ENCODE peak calls at places on chromosomes 4 and X, in ten cellular contexts. O is C1 segment of cervical spinal cord; B is M059J; C is RPMI7951; R is stimulated activated CD4-positive, alpha-beta T cell treated with anti-CD3 and anti-CD28 coated beads, Interleukin-1b, Interleukin-23, amount 100 ng/mL, for 4 hours; S is tibial artery; K is central memory CD4-positive, alpha-beta T cell; N is left ventricle myocardium superior; Z is activated CD8-positive, alpha-beta memory T cell treated with anti-CD3 and anti-CD28 coated beads for 1 hour; U is AG08396. D is an unnamed sample.

GRCh38 chrX:39451061-39451460 is 646.7 kb downstream of the BCOR start:
- DNase-seq in B (no peak), O (no peak), K (no peak), U (no peak), C (no peak), S (no peak), Z (no peak), R (no peak), N (no peak), D (no peak)

GRCh38 chrX:151396042-151396826 is 772 bp upstream of the VMA21 start:
- DNase-seq in S (peak; percentile 62), B (peak; percentile 74), U (peak; percentile 47), K (no peak), N (peak; percentile 30), O (peak; percentile 65), Z (no peak), R (peak; percentile 13), C (peak; percentile 60), D (peak; percentile 64)

GRCh38 chr4:610411-611261 is 14.7 kb upstream of the PDE6B start:
- DNase-seq in B (peak; percentile 91), O (no peak), C (peak; percentile 84), Z (no peak), N (no peak), K (no peak), R (no peak), S (peak; percentile 49), U (no peak), D (no peak)

GRCh38 chrX:118346258-118347094 is 570 bp downstream of the WDR44 start:
- DNase-seq in N (peak; percentile 57), K (peak; percentile 45), R (peak; percentile 27), C (peak; percentile 15), U (peak; percentile 18), Z (no peak), O (peak; percentile 32), S (peak; percentile 65), B (peak; percentile 60), D (peak; percentile 53)

GRCh38 chrX:102835504-102836146 is 101.4 kb upstream of the RAB40AL start:
- DNase-seq in Z (no peak), B (peak; percentile 35), O (no peak), R (no peak), C (peak; percentile 8), N (no peak), U (no peak), S (no peak), K (no peak), D (peak; percentile 10)

GRCh38 chr4:182823576-182823975 is 93.6 kb downstream of the DCTD start:
- DNase-seq in Z (no peak), C (no peak), O (no peak), B (no peak), R (no peak), U (no peak), N (no peak), K (no peak), S (no peak), D (no peak)

GRCh38 chrX:100931218-100931924 is 2.7 kb upstream of the XKRX start:
- DNase-seq in K (no peak), R (no peak), N (no peak), S (no peak), O (no peak), U (no peak), B (no peak), Z (no peak), C (no peak), D (no peak)

GRCh38 chr4:61380865-61381264 is 180.7 kb downstream of the ADGRL3 start:
- DNase-seq in O (no peak), C (no peak), Z (no peak), K (no peak), S (no peak), R (no peak), U (no peak), B (no peak), N (no peak), D (no peak)

GRCh38 chr4:2647403-2648158 is 108.6 kb downstream of the TNIP2 start:
- DNase-seq in Z (no peak), U (no peak), B (no peak), C (no peak), K (no peak), N (no peak), R (no peak), S (peak; percentile 44), O (no peak), D (peak; percentile 32)

GRCh38 chr4:165684177-165684870 is 188.7 kb upstream of the TLL1 start:
- DNase-seq in U (peak; percentile 23), S (no peak), R (no peak), N (no peak), C (peak; percentile 79), O (no peak), K (no peak), B (peak; percentile 93), Z (no peak), D (no peak)

GRCh38 chrX:134025986-134026731 is 40.8 kb upstream of the GPC3 start:
- DNase-seq in K (no peak), R (no peak), S (no peak), U (no peak), Z (no peak), N (no peak), C (no peak), B (no peak), O (no peak), D (no peak)

GRCh38 chr4:38266616-38267015 is 306.4 kb downstream of the PTTG2 start:
- DNase-seq in O (peak; percentile 16), Z (no peak), C (peak; percentile 78), K (no peak), R (no peak), S (no peak), N (no peak), U (peak; percentile 25), B (peak; percentile 87), D (no peak)

GRCh38 chr4:48129307-48130014 is 4.6 kb downstream of the TXK start:
- DNase-seq in R (no peak), N (peak; percentile 48), S (no peak), K (no peak), Z (no peak), C (peak; percentile 11), U (no peak), B (peak; percentile 7), O (no peak), D (no peak)

GRCh38 chrX:14073561-14073960 is 43.9 kb upstream of the GEMIN8 start:
- DNase-seq in N (no peak), U (no peak), B (peak; percentile 12), C (no peak), S (no peak), K (no peak), Z (no peak), O (no peak), R (no peak), D (no peak)

GRCh38 chrX:71603618-71604017 is 14.7 kb downstream of the CXCR3 start:
- DNase-seq in Z (no peak), B (peak; percentile 37), C (peak; percentile 33), O (no peak), K (no peak), U (no peak), S (no peak), R (no peak), N (no peak), D (no peak)

GRCh38 chrX:1932231-1932630 is 317.4 kb downstream of the ASMT start:
- DNase-seq in K (no peak), C (peak; percentile 94), R (no peak), O (no peak), S (no peak), U (no peak), Z (no peak), B (peak; percentile 36), N (no peak), D (no peak)

GRCh38 chr4:184383497-184384055 is 90.8 kb downstream of the IRF2 start:
- DNase-seq in C (peak; percentile 89), S (peak; percentile 73), N (no peak), O (no peak), B (peak; percentile 89), U (peak; percentile 81), Z (no peak), R (no peak), K (no peak), D (no peak)

GRCh38 chr4:146243141-146243882 is 29.0 kb downstream of the REELD1 start:
- DNase-seq in S (no peak), B (peak; percentile 75), R (peak; percentile 57), U (peak; percentile 34), N (peak; percentile 37), C (peak; percentile 56), Z (peak; percentile 9), O (no peak), K (peak; percentile 12), D (peak; percentile 18)

GRCh38 chr4:53908661-53909078 is 155.7 kb downstream of the CHIC2 start:
- DNase-seq in N (no peak), Z (no peak), U (peak; percentile 56), O (peak; percentile 10), R (no peak), B (peak; percentile 90), S (no peak), C (peak; percentile 91), K (no peak), D (no peak)

GRCh38 chr4:141724646-141725045 is 88.3 kb downstream of the IL15 start:
- DNase-seq in B (no peak), C (no peak), U (no peak), S (no peak), Z (no peak), O (no peak), R (no peak), N (no peak), K (no peak), D (no peak)

GRCh38 chr4:105613326-105613725 is 60.9 kb downstream of the ARHGEF38 start:
- DNase-seq in C (no peak), N (no peak), S (no peak), U (no peak), Z (no peak), O (no peak), R (no peak), B (peak; percentile 76), K (no peak), D (no peak)

GRCh38 chr4:179307297-179308136 is 1865.3 kb upstream of the AGA start:
- DNase-seq in C (peak; percentile 7), R (no peak), Z (no peak), O (no peak), S (no peak), B (peak; percentile 23), N (no peak), U (peak; percentile 8), K (no peak), D (peak; percentile 48)

GRCh38 chrX:13059676-13060499 is 15.5 kb upstream of the FAM9C start:
- DNase-seq in Z (no peak), K (no peak), C (peak; percentile 91), R (no peak), U (peak; percentile 18), O (no peak), B (peak; percentile 90), N (no peak), S (no peak), D (no peak)

GRCh38 chr4:67875011-67875410 is 8.8 kb downstream of the TMPRSS11D start:
- DNase-seq in U (no peak), K (no peak), S (no peak), O (no peak), R (no peak), C (no peak), N (no peak), B (no peak), Z (no peak), D (no peak)

GRCh38 chr4:32025840-32026459 is 1305.8 kb downstream of the PCDH7 start:
- DNase-seq in O (no peak), N (no peak), K (no peak), S (no peak), Z (no peak), R (no peak), U (no peak), B (peak; percentile 63), C (peak; percentile 6), D (no peak)

GRCh38 chrX:74085642-74086236 is 218.2 kb upstream of the ZCCHC13 start:
- DNase-seq in S (no peak), R (no peak), B (no peak), N (no peak), U (no peak), Z (no peak), K (no peak), C (no peak), O (no peak), D (no peak)

GRCh38 chr4:27145556-27145955 is 284.9 kb downstream of the STIM2 start:
- DNase-seq in O (no peak), R (no peak), N (no peak), K (no peak), S (no peak), U (no peak), C (no peak), B (no peak), Z (no peak), D (no peak)

GRCh38 chr4:30717208-30718020 is 2.8 kb upstream of the PCDH7 start:
- DNase-seq in K (no peak), B (peak; percentile 60), O (peak; percentile 58), S (peak; percentile 73), N (peak; percentile 54), R (no peak), Z (no peak), U (peak; percentile 31), C (peak; percentile 31), D (peak; percentile 53)